ENCODE peak calls at places on chromosomes 11 and 22, in five cellular contexts. R is lower lobe of right lung, C is NB4, F is endodermal cell, S is cardiac muscle cell. P is an unnamed sample.

GRCh38 chr11:44304091-44305084 is 5.6 kb downstream of the ALX4 start:
- DNase-seq in R (no peak), C (no peak), F (peak), S (no peak), P (no peak)

GRCh38 chr11:76148941-76149613 is 57.2 kb downstream of the WNT11 start:
- DNase-seq in R (no peak), C (no peak), F (no peak), S (no peak), P (no peak)

GRCh38 chr11:133833101-133833898 is 12.0 kb downstream of the SPATA19 start:
- DNase-seq in R (no peak), C (no peak), F (peak), S (no peak), P (no peak)

GRCh38 chr11:2092464-2092910 is 46.7 kb downstream of the IGF2 start:
- DNase-seq in R (no peak), C (no peak), F (no peak), S (no peak), P (no peak)

GRCh38 chr11:43376065-43376464 is 17.3 kb downstream of the TTC17 start:
- DNase-seq in R (no peak), C (no peak), F (no peak), S (no peak), P (no peak)

GRCh38 chr22:39179841-39180335 is 27.4 kb upstream of the CBX7 start:
- DNase-seq in R (no peak), C (no peak), F (peak), S (no peak), P (no peak)

GRCh38 chr11:86931965-86932332 is 23.2 kb downstream of the FZD4 start:
- DNase-seq in R (no peak), C (peak), F (no peak), S (peak), P (no peak)

GRCh38 chr22:31055322-31056159 is 25.6 kb upstream of the SMTN start:
- DNase-seq in R (peak), C (peak), F (peak), S (peak), P (no peak)

GRCh38 chr22:37234736-37235711 is 9.0 kb downstream of the RAC2 start:
- DNase-seq in R (peak), C (no peak), F (peak), S (no peak), P (no peak)

DNA sequence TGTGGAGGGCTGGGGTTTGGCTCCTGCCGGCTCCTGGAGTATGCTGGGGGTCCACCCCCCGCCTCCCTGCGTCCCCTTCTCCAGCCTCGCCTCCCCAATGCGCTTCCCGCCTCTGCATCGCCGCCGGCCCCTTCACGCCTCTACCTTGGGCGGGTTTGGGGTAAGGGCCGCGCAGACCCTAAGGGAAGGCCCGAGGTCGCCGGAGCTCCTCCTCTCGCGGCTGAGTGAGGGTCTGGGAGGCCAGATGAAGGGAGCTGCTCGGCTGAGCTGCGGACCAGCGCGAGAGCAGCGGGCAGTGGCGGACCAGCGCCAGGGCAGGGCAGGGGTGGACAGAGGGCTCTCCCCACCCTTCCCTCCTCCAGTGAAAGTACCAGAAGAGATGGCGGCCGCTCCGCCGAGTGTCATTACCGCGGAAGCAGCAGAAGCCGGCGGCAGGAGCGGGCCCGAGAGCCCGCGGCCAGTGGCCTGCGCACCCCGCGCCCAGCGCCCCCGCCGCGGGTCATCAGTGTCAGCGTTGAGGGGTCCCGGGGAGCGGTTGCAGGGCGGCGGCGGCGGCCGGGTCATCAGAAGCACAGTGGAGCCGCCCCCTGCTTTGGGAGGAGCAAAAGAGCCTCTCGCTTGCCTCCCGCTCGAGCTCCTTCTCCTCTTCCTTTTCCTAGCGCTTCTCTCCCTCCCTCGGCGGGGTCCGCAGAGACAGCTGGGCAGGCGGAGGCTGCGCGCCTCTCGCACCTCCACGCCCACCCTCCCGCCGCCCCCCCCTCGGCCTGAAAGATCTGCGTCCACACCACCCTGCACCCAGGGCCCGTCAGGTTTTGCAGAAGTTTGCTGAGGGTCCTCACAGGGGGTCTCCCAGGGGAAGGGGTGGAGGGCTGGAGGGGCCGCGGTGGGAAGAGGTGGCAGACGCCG is 255.7 kb upstream of the CADM1 start:
- DNase-seq in R (peak), C (no peak), F (peak), S (peak), P (no peak)
- H3K4me3 ChIP-seq in R (peak), C (no peak), F (peak), S (peak), P (no peak)

GRCh38 chr22:46287873-46288751 is 8.6 kb upstream of the GTSE1 start:
- DNase-seq in R (peak), C (peak), F (no peak), S (no peak), P (no peak)

GRCh38 chr22:46286006-46286405 is 10.7 kb upstream of the GTSE1 start:
- DNase-seq in R (no peak), C (no peak), F (no peak), S (no peak), P (no peak)

GRCh38 chr22:46289244-46289891 is 7.3 kb upstream of the GTSE1 start:
- DNase-seq in R (peak), C (peak), F (no peak), S (no peak), P (no peak)

GRCh38 chr22:46288846-46289243 is 7.8 kb upstream of the GTSE1 start:
- DNase-seq in R (no peak), C (no peak), F (no peak), S (no peak), P (no peak)

DNA sequence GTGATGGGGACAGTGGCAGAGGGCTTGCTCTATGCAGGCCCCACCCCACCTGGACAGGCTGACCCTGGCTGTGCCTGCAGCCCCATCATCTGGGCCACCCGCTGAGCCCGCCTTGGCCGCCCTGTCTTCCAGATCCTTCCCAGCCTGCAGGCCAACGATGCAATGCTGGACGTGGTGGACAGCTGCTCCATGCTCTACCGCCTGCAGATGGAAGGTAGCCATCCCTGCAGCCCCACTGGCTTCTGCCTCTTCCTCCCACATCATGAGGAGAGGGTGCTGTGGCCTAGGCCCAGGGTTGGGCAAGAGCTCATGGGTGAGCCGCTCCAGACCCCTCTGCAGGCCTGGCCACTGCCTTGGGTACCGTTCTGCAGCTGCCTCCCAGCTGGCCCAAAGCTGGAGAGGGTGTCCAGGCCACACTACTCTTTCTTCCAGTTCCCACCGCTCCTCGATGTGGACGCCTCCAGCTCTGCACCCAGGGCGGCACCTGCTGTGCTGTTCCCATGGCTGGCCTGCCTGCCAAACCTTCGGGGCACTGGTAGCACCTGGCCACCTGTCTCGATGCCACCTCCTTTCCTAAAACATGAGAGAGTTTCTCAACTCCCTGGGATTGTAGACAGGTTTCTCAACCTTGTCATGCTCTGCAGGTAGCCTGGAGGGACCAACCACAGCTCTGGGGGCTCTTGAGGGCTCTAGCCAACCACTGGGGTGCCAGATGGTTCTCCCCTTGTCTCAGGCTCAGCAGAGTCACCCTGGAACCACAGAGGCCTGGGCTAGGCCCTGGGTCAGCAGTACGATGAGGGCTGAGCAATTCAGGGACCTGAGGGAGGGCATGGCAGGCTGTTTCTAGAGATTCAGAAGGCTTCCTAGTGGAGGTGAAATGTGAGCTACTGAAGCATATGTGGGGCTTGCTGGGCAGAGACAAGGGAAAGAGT is 9.5 kb upstream of the GTSE1 start:
- DNase-seq in R (no peak), C (peak), F (no peak), S (no peak), P (no peak)
- H3K4me3 ChIP-seq in R (peak), C (peak), F (no peak), S (no peak), P (no peak)

DNA sequence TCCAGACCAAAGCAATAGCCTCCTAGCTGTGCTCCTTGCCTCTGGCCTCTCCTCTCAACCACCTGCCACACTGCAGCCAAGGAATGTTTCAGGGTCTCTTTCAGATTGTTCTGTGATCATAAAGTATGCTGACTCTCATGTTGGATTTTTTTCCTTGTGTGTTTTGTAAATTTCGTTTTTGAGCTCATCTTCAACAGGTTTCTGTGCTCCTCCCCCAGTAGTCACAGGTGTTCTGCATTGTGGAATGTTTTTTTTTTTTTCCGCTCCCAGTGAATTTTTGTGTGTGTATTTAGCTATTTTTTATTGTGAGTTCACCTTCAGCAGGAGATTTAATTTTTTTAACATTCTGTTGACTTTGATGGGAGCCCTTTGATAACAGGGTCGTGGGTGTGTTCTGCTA is 153.7 kb downstream of the MYO18B start:
- DNase-seq in R (no peak), C (no peak), F (no peak), S (no peak), P (no peak)
- H3K4me3 ChIP-seq in R (no peak), C (no peak), F (no peak), S (no peak), P (no peak)

GRCh38 chr11:117225553-117226170 is 6.2 kb downstream of the PCSK7 start:
- DNase-seq in R (no peak), C (no peak), F (no peak), S (no peak), P (no peak)

GRCh38 chr11:117228091-117228490 is 3.8 kb downstream of the PCSK7 start:
- DNase-seq in R (no peak), C (no peak), F (no peak), S (no peak), P (no peak)

GRCh38 chr11:117223741-117224685 is 7.9 kb downstream of the PCSK7 start:
- DNase-seq in R (no peak), C (no peak), F (peak), S (no peak), P (no peak)

GRCh38 chr11:117229411-117229810 is 2.5 kb downstream of the PCSK7 start:
- DNase-seq in R (no peak), C (no peak), F (no peak), S (no peak), P (no peak)

GRCh38 chr11:117226388-117227385 is 5.2 kb downstream of the PCSK7 start:
- DNase-seq in R (no peak), C (peak), F (peak), S (peak), P (peak)
- H3K4me3 ChIP-seq in R (no peak), C (no peak), F (no peak), S (no peak), P (no peak)

GRCh38 chr11:34869425-34869824 is 46.8 kb downstream of the APIP start:
- DNase-seq in R (no peak), C (peak), F (peak), S (no peak), P (peak)

GRCh38 chr11:34874202-34874601 is 42.0 kb downstream of the APIP start:
- DNase-seq in R (no peak), C (no peak), F (no peak), S (no peak), P (no peak)

GRCh38 chr11:34866375-34866774 is 49.8 kb downstream of the APIP start:
- DNase-seq in R (no peak), C (peak), F (no peak), S (peak), P (no peak)

GRCh38 chr11:34865261-34865660 is 50.9 kb downstream of the APIP start:
- DNase-seq in R (no peak), C (no peak), F (no peak), S (no peak), P (no peak)

DNA sequence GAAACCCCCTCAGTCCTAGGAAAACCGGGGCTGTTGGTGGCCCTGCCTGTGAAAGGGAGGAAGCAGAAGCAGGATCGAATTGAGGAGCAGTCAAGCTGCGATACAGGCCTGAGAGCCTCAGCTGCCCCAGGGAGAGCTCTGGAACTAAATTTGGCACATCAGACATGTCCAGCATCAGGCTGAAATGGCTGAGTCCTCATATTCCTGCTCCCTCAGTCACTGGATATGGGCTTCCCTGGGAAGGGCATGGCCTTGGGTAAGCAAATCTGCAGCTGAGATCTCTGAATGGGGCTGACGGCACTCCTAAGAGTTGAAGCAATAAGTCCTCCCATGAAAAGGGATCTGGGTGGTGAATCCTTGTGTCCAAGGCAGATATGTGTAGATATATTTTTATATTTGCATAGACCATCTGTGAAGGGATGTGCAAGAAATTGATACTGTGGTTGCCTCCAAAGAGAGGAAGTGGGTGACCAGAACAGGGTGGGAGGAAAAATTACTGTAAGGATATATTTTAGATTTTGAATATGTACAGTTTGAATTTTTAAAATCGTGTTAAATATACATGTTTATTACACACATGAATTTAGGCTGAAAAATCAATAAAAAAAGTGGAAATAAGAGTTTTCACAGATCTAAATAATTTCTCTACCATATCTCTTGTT is 45.5 kb downstream of the APIP start:
- DNase-seq in R (no peak), C (no peak), F (no peak), S (no peak), P (no peak)
- H3K4me3 ChIP-seq in R (no peak), C (no peak), F (no peak), S (no peak), P (no peak)

GRCh38 chr11:68269414-68270081 is 2.2 kb downstream of the C11orf24 start:
- DNase-seq in R (no peak), C (no peak), F (no peak), S (peak), P (no peak)
- H3K4me3 ChIP-seq in R (no peak), C (no peak), F (peak), S (no peak), P (no peak)

P was measured in Jurkat, Clone E6-1.